ENCODE peak calls at places on chromosomes 12 and 14, in seven cellular contexts. T is GM12892, C is SK-N-SH, A is GM12878, X is HepG2, J is H1, I is K562. Z is an unnamed sample.
A peak's percentile ranks its signal among the peaks of the same experiment; 100 is the strongest.

GRCh38 chr12:62512901-62513300 is 46.3 kb downstream of the MON2 start:
- DNase-seq in T (no peak), C (no peak), A (no peak), X (no peak), J (no peak), I (no peak), Z (no peak)

GRCh38 chr14:95045255-95045701 is 112.1 kb downstream of the DICER1 start:
- DNase-seq in T (no peak), C (no peak), A (no peak), X (no peak), J (no peak), I (no peak), Z (no peak)

GRCh38 chr14:65304239-65304638 is 108.3 kb upstream of the FUT8 start:
- DNase-seq in T (no peak), C (no peak), A (no peak), X (no peak), J (no peak), I (no peak), Z (no peak)

GRCh38 chr12:11227373-11227772 is 40.6 kb upstream of the TAS2R42 start:
- DNase-seq in T (no peak), C (no peak), A (no peak), X (no peak), J (no peak), I (no peak), Z (no peak)

GRCh38 chr12:28568709-28569108 is 378.5 kb downstream of the CCDC91 start:
- DNase-seq in T (no peak), C (peak; percentile 32), A (no peak), X (no peak), J (no peak), I (no peak), Z (no peak)

GRCh38 chr12:51954465-51955361 is 3.2 kb downstream of the ACVR1B start:
- DNase-seq in T (no peak), C (no peak), A (no peak), X (peak; percentile 55), J (no peak), I (no peak), Z (no peak)

GRCh38 chr14:65072937-65073336 is 29.4 kb downstream of the MAX start:
- DNase-seq in T (no peak), C (no peak), A (no peak), X (no peak), J (no peak), I (no peak), Z (no peak)

GRCh38 chr14:100440758-100441203 is 117.6 kb downstream of the SLC25A47 start:
- DNase-seq in T (no peak), C (peak; percentile 76), A (no peak), X (no peak), J (no peak), I (peak; percentile 30), Z (no peak)

GRCh38 chr12:80162177-80162576 is 62.8 kb downstream of the OTOGL start:
- DNase-seq in T (no peak), C (no peak), A (no peak), X (no peak), J (no peak), I (no peak), Z (no peak)

GRCh38 chr14:23926543-23926942 is 27.0 kb upstream of the DHRS4 start:
- DNase-seq in T (no peak), C (no peak), A (no peak), X (no peak), J (no peak), I (no peak), Z (no peak)

GRCh38 chr12:7460375-7461259 is 16.7 kb upstream of the CD163L1 start:
- DNase-seq in T (no peak), C (peak; percentile 34), A (no peak), X (peak; percentile 46), J (peak; percentile 83), I (peak; percentile 48), Z (peak; percentile 25)

GRCh38 chr12:121089031-121089812 is 43.5 kb upstream of the P2RX7 start:
- DNase-seq in T (no peak), C (no peak), A (no peak), X (peak; percentile 53), J (peak; percentile 54), I (peak; percentile 23), Z (no peak)

GRCh38 chr14:73887116-73887490 is 444 bp downstream of the ZNF410 start:
- DNase-seq in T (no peak), C (no peak), A (no peak), X (peak; percentile 25), J (no peak), I (no peak), Z (no peak)

GRCh38 chr14:28931999-28932398 is 165.4 kb downstream of the FOXG1 start:
- DNase-seq in T (no peak), C (no peak), A (no peak), X (no peak), J (no peak), I (no peak), Z (no peak)

GRCh38 chr12:107356266-107356936 is 263.1 kb upstream of the CRY1 start:
- DNase-seq in T (no peak), C (no peak), A (no peak), X (peak; percentile 31), J (no peak), I (no peak), Z (no peak)

GRCh38 chr12:3520168-3520567 is 29.2 kb downstream of the PRMT8 start:
- DNase-seq in T (no peak), C (peak; percentile 44), A (no peak), X (no peak), J (no peak), I (no peak), Z (no peak)

GRCh38 chr14:22814945-22815713 is at the start of gene SLC7A7:
- DNase-seq in T (no peak), C (no peak), A (no peak), X (no peak), J (no peak), I (no peak), Z (no peak)

GRCh38 chr14:65040666-65041433 is 54.2 kb downstream of the FNTB start:
- DNase-seq in T (no peak), C (no peak), A (no peak), X (no peak), J (no peak), I (no peak), Z (no peak)

GRCh38 chr12:15629761-15630160 is 159.4 kb downstream of the EPS8 start:
- DNase-seq in T (no peak), C (no peak), A (no peak), X (no peak), J (no peak), I (no peak), Z (no peak)

GRCh38 chr12:58647495-58647894 is 272.8 kb downstream of the LRIG3 start:
- DNase-seq in T (no peak), C (no peak), A (no peak), X (no peak), J (no peak), I (no peak), Z (no peak)

GRCh38 chr14:70735043-70735442 is 74.3 kb downstream of the MAP3K9 start:
- DNase-seq in T (no peak), C (peak; percentile 82), A (no peak), X (no peak), J (no peak), I (no peak), Z (no peak)
- TF ChIP-seq TAF1 in T (no peak), C (no peak), A (no peak), X (no peak), J (no peak), I (no peak), Z (no peak)

GRCh38 chr12:49092086-49092815 is 2.4 kb downstream of the DHH start:
- DNase-seq in T (peak; percentile 74), C (peak; percentile 77), A (no peak), X (peak; percentile 51), J (peak; percentile 86), I (peak; percentile 93), Z (no peak)

GRCh38 chr12:49093746-49094103 is 876 bp downstream of the DHH start:
- DNase-seq in T (no peak), C (peak; percentile 58), A (no peak), X (no peak), J (peak; percentile 61), I (no peak), Z (no peak)

GRCh38 chr12:49092816-49093406 is 1.7 kb downstream of the DHH start:
- DNase-seq in T (no peak), C (no peak), A (no peak), X (no peak), J (no peak), I (no peak), Z (no peak)

GRCh38 chr12:49094966-49095365 is 365 bp upstream of the DHH start:
- DNase-seq in T (no peak), C (no peak), A (no peak), X (no peak), J (no peak), I (no peak), Z (no peak)

DNA sequence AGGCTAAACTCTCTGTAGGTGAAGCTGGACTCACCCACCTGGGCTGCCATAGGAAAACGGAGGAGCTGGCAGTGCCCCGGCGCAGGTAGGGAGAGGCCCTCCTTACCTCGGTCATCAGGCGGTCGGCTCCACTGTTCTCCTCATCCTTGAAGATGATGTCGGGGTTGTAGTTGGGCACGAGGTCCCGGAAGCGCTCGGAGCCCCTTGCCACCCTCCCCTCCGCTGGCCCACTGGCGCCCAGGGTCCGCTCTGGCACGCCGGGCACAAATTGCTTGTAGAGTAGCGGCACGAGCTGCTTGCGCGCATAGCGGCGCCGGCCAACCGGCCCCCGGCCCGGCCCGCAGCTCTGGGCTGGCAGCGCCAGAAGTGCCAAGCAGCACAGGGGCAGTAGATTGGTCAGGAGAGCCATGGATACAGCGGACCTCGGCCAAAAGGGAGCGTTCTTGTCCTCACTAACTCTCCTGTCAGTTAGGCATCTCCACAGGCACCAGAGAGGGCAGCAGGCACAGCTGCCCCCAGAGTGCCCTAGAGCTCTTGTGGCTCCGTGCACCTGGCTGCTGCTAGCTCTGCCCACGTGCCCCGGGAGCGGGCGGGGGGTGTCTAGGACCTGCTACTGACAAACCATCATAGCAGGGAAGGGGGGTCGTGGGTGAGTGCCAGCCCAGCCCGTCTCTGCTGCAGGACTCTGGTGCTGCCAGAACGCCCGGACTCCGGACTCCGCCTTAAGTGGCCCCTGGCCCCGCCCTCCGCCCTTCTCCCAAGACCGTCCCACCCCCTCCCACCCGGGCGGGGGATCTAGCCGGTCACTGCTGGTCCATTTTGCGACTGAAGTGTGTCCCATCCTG is at the start of gene DHH:
- DNase-seq in T (no peak), C (peak; percentile 72), A (no peak), X (no peak), J (peak; percentile 82), I (peak; percentile 86), Z (no peak)
- TF ChIP-seq TAF1 in T (no peak), C (no peak), A (no peak), X (no peak), J (no peak), I (no peak), Z (no peak)

GRCh38 chr12:43338848-43339526 is 213.0 kb downstream of the ADAMTS20 start:
- DNase-seq in T (no peak), C (peak; percentile 31), A (peak; percentile 42), X (peak; percentile 2), J (no peak), I (no peak), Z (no peak)
- TF ChIP-seq TAF1 in T (no peak), C (no peak), A (no peak), X (no peak), J (no peak), I (no peak), Z (no peak)

DNA sequence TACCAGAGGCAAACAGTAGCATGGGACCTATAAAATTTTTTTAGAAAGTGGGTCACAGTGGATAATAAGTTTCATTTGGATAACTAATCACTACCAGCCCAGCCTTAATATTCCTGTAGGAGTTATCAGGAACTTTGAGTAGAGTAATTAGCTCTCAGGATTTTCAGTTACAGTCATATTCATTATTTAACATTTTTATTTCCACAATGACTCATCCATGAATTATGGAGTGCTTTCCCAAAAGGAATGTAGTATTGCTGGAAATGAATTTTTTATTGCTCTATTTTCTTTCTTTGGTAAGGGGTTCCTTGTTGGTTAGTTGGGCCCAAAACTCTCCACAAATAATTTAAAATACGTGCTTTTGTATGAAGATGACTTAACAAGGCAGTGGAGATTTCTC is 53.7 kb downstream of the ERC1 start:
- DNase-seq in T (no peak), C (no peak), A (no peak), X (no peak), J (no peak), I (no peak), Z (no peak)
- TF ChIP-seq TAF1 in T (no peak), C (no peak), A (no peak), X (no peak), J (no peak), I (no peak), Z (no peak)